ENCODE peak calls at places on chromosomes 12 and 14, in five cellular contexts. N, O, Z, W and I are unnamed samples.

GRCh38 chr12:81105687-81106086 is 27.8 kb downstream of the ACSS3 start:
- DNase-seq in N (no peak), W (no peak), O (no peak), Z (no peak), I (no peak)

GRCh38 chr14:101519090-101519489 is 42.2 kb upstream of the DIO3 start:
- DNase-seq in W (no peak), O (no peak), N (no peak), Z (no peak), I (no peak)

GRCh38 chr12:78617683-78618082 is 246.9 kb upstream of the SYT1 start:
- DNase-seq in N (no peak), W (no peak), O (no peak), Z (no peak), I (no peak)

GRCh38 chr12:39375206-39375808 is 67.6 kb downstream of the KIF21A start:
- DNase-seq in W (peak), Z (no peak), N (peak), O (peak), I (no peak)

GRCh38 chr12:47188576-47189441 is 109.0 kb upstream of the AMIGO2 start:
- DNase-seq in N (no peak), W (no peak), Z (no peak), O (no peak), I (no peak)

GRCh38 chr14:94484476-94484875 is 8.5 kb upstream of the SERPINA9 start:
- DNase-seq in W (no peak), O (no peak), Z (no peak), N (no peak), I (no peak)

GRCh38 chr12:124174406-124174805 is 120.5 kb upstream of the RFLNA start:
- DNase-seq in N (no peak), Z (no peak), W (no peak), O (no peak), I (no peak)

GRCh38 chr14:101713641-101714349 is 47.7 kb upstream of the PPP2R5C start:
- DNase-seq in N (no peak), W (no peak), O (no peak), Z (peak), I (no peak)

GRCh38 chr14:71554959-71555612 is 377.1 kb upstream of the RGS6 start:
- DNase-seq in N (no peak), Z (no peak), O (no peak), W (no peak), I (no peak)

GRCh38 chr12:19185262-19185929 is 55.9 kb downstream of the PLEKHA5 start:
- DNase-seq in O (no peak), Z (no peak), W (no peak), N (no peak), I (no peak)

GRCh38 chr14:59195898-59196297 is 7.4 kb downstream of the DAAM1 start:
- DNase-seq in O (no peak), Z (no peak), W (no peak), N (no peak), I (no peak)

DNA sequence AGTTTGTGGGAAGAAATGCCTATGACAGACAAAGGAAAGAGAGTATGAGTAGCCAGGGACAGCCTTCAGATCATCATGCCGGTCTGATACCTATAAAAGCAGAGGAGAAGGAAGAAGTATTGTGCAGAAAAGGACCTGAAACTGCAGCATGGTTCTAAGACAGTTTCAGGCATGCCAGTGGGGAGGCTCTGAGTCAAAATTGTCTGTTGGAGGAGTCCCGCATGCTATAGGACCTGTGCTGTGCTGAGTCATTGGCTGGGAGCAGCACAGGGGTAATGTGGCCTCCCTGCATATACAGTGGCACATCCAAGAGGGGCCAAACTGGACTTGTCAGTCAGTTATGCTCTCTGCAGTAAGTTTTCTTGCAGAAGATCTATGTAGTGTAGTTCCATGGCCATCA is 40.7 kb downstream of the NEUROD4 start:
- DNase-seq in W (no peak), Z (peak), N (no peak), O (no peak), I (no peak)
- TF ChIP-seq SP1 in W (no peak), Z (no peak), N (no peak), O (no peak), I (no peak)

DNA sequence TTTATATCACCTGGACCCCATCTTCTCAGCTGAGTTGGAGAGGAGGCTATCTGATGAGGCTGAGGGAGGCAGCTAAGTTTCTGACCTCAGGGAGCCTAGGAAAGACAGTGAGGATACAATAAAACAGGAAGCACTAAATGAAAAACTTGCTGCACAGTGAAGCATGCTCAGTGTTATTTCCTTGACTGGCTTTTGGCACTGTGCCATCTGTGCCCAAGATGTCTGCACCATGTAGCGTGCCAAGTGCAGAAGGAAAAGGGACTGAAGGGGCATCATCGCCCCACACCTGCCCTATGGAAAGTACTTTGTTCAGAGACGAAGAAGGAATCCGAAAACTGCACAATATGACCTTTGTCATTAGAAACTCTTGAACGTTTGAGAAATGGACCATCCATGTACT is 102.7 kb downstream of the ANO4 start:
- DNase-seq in O (no peak), W (no peak), Z (no peak), N (no peak), I (no peak)
- TF ChIP-seq SP1 in O (no peak), W (no peak), Z (no peak), N (no peak), I (no peak)

GRCh38 chr14:54722791-54723432 is 156.0 kb downstream of the SAMD4A start:
- DNase-seq in O (no peak), Z (no peak), N (peak), W (no peak), I (peak)
- TF ChIP-seq SP1 in O (no peak), Z (no peak), N (no peak), W (no peak), I (no peak)

GRCh38 chr14:66231823-66232222 is 254.3 kb upstream of the CCDC196 start:
- DNase-seq in N (no peak), W (no peak), Z (no peak), O (no peak), I (no peak)

GRCh38 chr14:66233571-66233970 is 252.6 kb upstream of the CCDC196 start:
- DNase-seq in W (no peak), Z (no peak), N (no peak), O (no peak), I (no peak)

GRCh38 chr14:66225337-66225736 is 260.8 kb upstream of the CCDC196 start:
- DNase-seq in O (no peak), W (no peak), N (no peak), Z (peak), I (no peak)

GRCh38 chr14:66224492-66225178 is 261.5 kb upstream of the CCDC196 start:
- DNase-seq in W (no peak), O (no peak), N (no peak), Z (no peak), I (no peak)

DNA sequence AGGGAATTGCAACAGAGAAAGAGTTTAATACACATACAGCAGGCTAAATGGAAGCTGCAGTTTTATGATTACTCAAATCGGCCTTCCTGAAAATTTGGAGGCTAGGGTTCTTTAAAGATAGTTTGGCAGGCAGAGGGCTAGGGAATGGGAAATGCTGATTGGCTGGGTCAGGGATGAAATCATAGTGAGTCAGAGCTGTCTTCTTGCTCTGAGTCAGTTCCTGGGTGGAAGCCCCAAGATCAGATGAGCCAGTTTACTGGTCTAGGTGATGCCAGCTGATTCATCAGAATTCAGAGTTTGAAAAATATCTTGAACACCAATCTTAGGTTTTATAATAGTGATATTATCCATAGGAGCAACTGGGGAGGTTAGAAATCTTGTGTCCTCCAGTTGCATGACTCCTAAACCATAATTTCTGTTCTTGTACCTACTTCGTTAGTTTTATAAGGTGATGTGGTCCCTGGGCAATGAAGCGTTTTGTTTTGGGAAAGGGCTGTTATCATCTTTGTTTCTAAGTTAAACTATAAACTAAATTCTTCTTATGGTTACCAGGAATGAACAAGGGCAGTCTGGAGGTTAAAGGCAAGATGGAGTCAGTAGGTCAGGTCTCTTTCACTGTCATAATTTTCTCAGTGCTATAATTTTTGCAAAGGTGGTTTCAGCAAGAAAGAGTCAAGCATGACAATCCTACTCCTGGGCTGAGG is 257.8 kb upstream of the CCDC196 start:
- DNase-seq in O (peak), Z (no peak), W (no peak), N (no peak), I (no peak)
- TF ChIP-seq SP1 in O (peak), Z (no peak), W (no peak), N (no peak), I (no peak)

DNA sequence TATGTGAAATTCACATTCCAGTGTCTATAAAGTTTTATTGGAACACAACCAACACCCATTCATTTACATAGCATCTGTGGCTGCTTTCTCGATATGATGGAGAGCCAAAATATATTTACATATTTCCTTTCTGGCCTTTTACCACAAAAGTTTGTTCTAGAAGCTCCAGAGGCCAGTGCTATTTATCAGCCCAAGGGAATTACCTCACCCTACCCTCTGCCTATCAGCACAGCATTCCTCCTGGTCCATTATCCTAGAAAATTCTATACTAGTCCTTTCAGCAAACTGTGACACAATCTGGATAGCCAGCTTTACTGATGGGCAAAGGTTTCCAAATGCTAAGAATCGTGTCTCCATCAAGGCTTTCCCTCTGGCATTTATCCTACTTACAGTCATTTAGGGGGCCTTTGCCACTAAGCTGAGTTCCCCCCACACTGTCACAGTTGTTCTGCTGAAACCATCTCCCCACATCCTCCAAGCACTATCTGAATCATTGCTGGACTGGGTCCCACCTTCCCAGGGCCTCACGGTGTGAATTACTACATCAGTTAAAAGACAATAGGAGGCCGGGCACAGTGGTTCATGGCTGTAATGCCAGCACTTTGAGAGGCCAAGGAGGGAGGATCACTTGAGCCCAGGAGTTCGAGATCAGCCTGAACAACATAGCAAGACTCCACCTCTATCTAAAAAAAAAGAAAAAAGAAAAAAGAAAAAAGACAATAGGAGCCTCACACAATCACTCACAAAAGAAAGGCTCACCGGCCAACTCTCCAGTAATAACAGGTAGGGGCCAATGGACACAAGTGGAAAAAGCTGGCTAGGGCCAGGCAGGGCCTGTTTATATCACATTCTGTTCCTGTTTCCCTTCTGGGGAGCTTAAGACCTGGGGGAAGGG is 12.1 kb downstream of the SYNE3 start:
- DNase-seq in Z (no peak), W (no peak), N (no peak), O (no peak), I (no peak)
- TF ChIP-seq SP1 in Z (no peak), W (no peak), N (no peak), O (no peak), I (no peak)

GRCh38 chr14:85597701-85598100 is 67.8 kb downstream of the FLRT2 start:
- DNase-seq in O (no peak), W (no peak), Z (no peak), N (no peak), I (no peak)
- TF ChIP-seq SP1 in O (no peak), W (no peak), Z (no peak), N (no peak), I (no peak)

DNA sequence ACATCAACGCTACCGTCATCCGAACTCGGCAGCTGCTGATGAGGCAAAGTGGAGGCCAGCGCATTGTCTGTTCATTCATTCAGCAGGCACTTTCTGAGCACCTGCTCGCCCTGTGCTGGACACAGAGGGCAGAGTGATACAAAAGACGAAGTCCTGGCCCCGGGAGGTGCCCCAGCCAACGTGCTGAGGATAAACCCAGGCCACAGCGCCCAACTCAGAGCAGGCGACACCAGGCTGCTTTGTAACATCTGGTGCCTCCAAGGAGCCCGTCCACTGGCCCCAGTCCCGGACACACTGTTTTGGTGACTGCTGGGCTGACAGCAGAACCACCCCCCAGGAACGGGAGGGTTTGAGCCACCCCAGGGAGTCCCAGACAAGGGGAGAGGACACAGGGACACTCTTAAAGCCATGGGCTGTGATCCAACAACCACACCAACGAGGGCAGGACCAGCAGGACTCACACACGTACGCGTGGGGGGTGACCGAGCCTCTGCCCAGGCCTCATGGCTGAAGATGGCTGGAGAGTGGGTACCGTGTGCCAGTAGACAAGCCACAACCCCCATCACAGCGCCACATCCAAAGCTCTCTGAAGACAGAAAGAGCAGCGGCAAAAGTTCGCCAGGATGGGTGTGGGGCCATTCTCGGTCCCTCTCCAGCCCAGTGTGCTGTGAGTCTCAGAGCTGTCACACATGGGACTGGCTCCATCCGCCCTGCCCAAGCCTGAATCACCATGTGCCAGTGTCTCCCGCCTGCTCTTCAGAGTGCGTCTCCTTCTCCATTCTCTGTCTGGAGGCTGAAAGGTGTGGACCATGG is 5.9 kb downstream of the TMEM179 start:
- DNase-seq in O (no peak), W (no peak), Z (no peak), N (no peak), I (no peak)
- TF ChIP-seq SP1 in O (no peak), W (no peak), Z (no peak), N (no peak), I (no peak)

DNA sequence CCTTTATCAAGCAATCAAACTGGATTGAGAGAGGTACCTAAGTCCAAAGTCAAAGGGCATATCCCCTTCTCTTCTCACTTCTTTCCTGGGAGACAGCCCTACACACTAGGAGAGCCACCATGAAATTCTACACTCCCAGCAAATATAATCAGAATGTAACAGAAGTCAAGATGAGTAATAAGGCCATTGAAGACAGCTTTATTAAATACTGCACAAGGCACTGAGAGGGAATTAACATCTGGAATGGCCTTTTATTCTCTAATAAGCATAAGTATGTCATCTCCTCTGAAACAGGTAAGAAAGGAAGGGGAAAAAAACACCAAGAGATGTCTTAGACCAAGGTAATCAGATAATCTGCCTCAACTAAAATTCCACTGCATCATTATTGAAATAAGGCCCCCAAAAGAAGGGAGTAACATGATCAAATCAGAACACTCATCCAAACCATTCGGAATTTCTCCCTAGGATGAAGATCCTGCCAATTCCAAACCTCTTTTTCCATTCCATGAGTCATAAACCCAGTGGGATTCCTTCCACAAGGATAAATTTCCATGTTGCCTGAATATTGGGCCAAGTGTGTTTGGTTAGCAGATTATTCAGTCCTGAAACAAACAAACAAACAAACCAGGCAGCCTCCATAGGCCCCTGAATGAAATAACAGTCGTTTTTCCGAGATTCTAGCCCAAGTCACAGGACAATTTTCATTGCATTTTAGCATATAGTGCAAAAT is 19.9 kb downstream of the SLC35F4 start:
- DNase-seq in O (no peak), W (no peak), Z (no peak), N (no peak), I (no peak)
- TF ChIP-seq SP1 in O (no peak), W (no peak), Z (no peak), N (no peak), I (no peak)

GRCh38 chr12:100473050-100473715 is 483 bp upstream of the NR1H4 start:
- DNase-seq in N (no peak), O (no peak), W (no peak), Z (no peak), I (no peak)

GRCh38 chr12:100472325-100472724 is 1.3 kb upstream of the NR1H4 start:
- DNase-seq in O (no peak), N (peak), W (no peak), Z (no peak), I (no peak)

GRCh38 chr12:100476013-100476751 is 2.5 kb downstream of the NR1H4 start:
- DNase-seq in N (peak), O (no peak), W (no peak), Z (no peak), I (no peak)

GRCh38 chr12:100474617-100475016 is 951 bp downstream of the NR1H4 start:
- DNase-seq in O (no peak), W (no peak), Z (no peak), N (no peak), I (no peak)

GRCh38 chr12:100473716-100474150 is at the start of gene NR1H4:
- DNase-seq in W (no peak), Z (no peak), O (no peak), N (peak), I (no peak)
- TF ChIP-seq SP1 in W (no peak), Z (no peak), O (no peak), N (no peak), I (no peak)